ENCODE peak calls at places on chromosomes 6 and 20, in five cellular contexts. Y is nephron progenitor cell, W is upper lobe of left lung, Q is BE2C, A is HFFc6. E is an unnamed sample.

GRCh38 chr6:127865108-127865507 is 35.8 kb downstream of the THEMIS start:
- DNase-seq in Y (no peak), W (no peak), A (no peak), Q (no peak), E (no peak)

GRCh38 chr6:161135695-161136591 is 137.9 kb downstream of the AGPAT4 start:
- DNase-seq in Q (no peak), W (no peak), Y (no peak), A (no peak), E (no peak)

GRCh38 chr6:140537211-140537610 is 1162.8 kb upstream of the CITED2 start:
- DNase-seq in A (peak; percentile 37), Y (no peak), Q (no peak), W (no peak), E (no peak)

GRCh38 chr20:44066645-44067606 is 120.1 kb downstream of the JPH2 start:
- DNase-seq in Q (no peak), Y (no peak), W (no peak), A (no peak), E (no peak)

GRCh38 chr20:33108641-33109040 is 29.2 kb downstream of the BPIFB4 start:
- DNase-seq in Q (no peak), Y (no peak), W (no peak), A (no peak), E (no peak)

GRCh38 chr6:28211840-28212509 is 13.1 kb upstream of the ZSCAN9 start:
- DNase-seq in W (no peak), Q (peak; percentile 26), A (no peak), Y (no peak), E (no peak)

GRCh38 chr6:156028310-156029131 is 572.9 kb upstream of the NOX3 start:
- DNase-seq in A (peak; percentile 41), Y (no peak), W (no peak), Q (peak; percentile 84), E (no peak)

GRCh38 chr6:90003069-90003800 is 109.0 kb downstream of the GJA10 start:
- DNase-seq in Y (no peak), A (no peak), Q (no peak), W (no peak), E (no peak)

GRCh38 chr20:9015984-9016324 is 52.9 kb upstream of the PLCB4 start:
- DNase-seq in A (peak; percentile 51), Y (no peak), Q (no peak), W (no peak), E (no peak)

GRCh38 chr6:25893778-25894177 is 19.7 kb upstream of the SLC17A3 start:
- DNase-seq in Y (no peak), A (no peak), Q (no peak), W (no peak), E (no peak)

GRCh38 chr20:23569570-23569969 is 1.3 kb upstream of the CST9L start:
- DNase-seq in W (no peak), Q (no peak), Y (no peak), A (no peak), E (no peak)

GRCh38 chr6:83292900-83293843 is 100.0 kb downstream of the RWDD2A start:
- DNase-seq in A (no peak), Q (no peak), Y (no peak), W (no peak), E (no peak)

GRCh38 chr6:39521826-39522377 is 199.4 kb upstream of the KCNK16 start:
- DNase-seq in A (no peak), W (no peak), Y (no peak), Q (no peak), E (no peak)

GRCh38 chr20:33167859-33168258 is at the start of gene BPIFA2:
- DNase-seq in A (no peak), Q (no peak), W (no peak), Y (no peak), E (no peak)

GRCh38 chr20:37525810-37526209 is 1.9 kb downstream of the BLCAP start:
- DNase-seq in Y (no peak), Q (no peak), W (peak; percentile 12), A (no peak), E (no peak)

GRCh38 chr20:1664911-1665310 is 7.3 kb upstream of the SIRPG start:
- DNase-seq in A (no peak), W (peak; percentile 28), Y (no peak), Q (no peak), E (no peak)

GRCh38 chr6:22078288-22078687 is 218.5 kb downstream of the PRL start:
- DNase-seq in A (no peak), W (no peak), Q (peak; percentile 54), Y (no peak), E (no peak)

GRCh38 chr6:32087574-32088486 is 21.3 kb downstream of the TNXB start:
- DNase-seq in A (peak; percentile 57), Y (peak; percentile 84), W (peak; percentile 85), Q (peak; percentile 79), E (peak; percentile 59)

GRCh38 chr6:41462033-41462432 is 84.1 kb upstream of the FOXP4 start:
- DNase-seq in A (no peak), Y (no peak), W (no peak), Q (no peak), E (no peak)

DNA sequence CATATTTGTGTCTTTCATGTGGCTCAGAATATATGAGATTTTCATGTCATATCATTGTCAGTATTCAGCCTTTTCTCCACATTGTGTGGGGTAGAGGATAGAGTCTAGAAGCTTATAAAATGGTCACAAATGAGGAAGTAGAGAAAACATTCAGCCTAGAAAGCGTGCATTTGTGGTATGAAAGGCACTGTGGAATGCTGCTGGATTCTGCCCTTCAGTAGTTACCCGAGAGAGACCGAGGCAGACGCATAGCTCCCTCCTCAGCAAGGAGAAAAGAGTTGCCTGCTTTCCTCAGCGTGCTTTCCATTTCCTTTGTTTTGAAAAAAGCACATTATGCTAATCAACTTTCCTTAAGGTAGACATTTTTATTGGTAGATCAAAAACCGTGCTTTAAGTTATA is 28.7 kb downstream of the MYB start:
- DNase-seq in Q (no peak), Y (no peak), W (no peak), A (no peak), E (no peak)
- TF ChIP-seq CTCF in Q (no peak), Y (no peak), W (no peak), A (no peak), E (no peak)

DNA sequence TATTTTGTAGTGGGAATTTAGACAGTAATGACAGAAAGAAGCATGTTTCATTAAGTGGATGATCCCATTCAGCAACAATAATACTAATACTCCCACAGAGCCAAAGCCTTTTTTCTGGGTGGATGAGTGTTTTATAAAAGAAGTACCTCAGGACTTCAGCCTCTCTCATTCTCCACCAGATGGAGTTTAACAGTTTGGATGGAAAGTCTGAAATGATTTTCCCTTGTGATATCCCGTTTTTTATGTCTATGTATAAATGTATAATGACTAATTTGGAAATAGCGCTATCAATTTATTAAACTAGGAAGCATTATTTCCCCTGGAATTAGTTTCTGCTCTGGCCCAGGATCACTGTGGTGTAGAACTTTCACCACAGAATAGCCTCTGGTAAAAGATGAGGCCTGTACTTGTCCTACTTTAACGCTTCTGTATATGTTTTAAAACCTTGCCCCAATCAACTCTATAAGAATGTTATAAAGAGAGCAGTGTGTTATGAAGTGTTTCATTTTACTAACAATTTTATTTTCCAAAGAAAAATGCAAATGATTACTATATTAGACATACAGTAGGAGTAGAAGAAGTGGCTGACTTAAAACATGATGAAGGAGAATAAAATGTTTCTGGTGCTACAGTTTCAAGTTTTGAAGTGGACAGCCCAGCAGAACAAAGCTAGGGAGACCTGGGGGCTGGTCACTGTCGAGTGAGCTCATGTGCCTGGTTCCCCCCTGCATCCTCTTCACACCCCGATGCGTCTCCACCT is 135.6 kb downstream of the HIVEP1 start:
- DNase-seq in Q (no peak), W (no peak), A (no peak), Y (no peak), E (no peak)
- TF ChIP-seq CTCF in Q (peak; percentile 10), W (no peak), A (peak; percentile 66), Y (no peak), E (no peak)

GRCh38 chr6:15254074-15254975 is 8.5 kb downstream of the JARID2 start:
- DNase-seq in Y (no peak), W (no peak), Q (peak; percentile 58), A (no peak), E (no peak)
- TF ChIP-seq CTCF in Y (no peak), W (no peak), Q (peak; percentile 50), A (peak; percentile 26), E (no peak)

DNA sequence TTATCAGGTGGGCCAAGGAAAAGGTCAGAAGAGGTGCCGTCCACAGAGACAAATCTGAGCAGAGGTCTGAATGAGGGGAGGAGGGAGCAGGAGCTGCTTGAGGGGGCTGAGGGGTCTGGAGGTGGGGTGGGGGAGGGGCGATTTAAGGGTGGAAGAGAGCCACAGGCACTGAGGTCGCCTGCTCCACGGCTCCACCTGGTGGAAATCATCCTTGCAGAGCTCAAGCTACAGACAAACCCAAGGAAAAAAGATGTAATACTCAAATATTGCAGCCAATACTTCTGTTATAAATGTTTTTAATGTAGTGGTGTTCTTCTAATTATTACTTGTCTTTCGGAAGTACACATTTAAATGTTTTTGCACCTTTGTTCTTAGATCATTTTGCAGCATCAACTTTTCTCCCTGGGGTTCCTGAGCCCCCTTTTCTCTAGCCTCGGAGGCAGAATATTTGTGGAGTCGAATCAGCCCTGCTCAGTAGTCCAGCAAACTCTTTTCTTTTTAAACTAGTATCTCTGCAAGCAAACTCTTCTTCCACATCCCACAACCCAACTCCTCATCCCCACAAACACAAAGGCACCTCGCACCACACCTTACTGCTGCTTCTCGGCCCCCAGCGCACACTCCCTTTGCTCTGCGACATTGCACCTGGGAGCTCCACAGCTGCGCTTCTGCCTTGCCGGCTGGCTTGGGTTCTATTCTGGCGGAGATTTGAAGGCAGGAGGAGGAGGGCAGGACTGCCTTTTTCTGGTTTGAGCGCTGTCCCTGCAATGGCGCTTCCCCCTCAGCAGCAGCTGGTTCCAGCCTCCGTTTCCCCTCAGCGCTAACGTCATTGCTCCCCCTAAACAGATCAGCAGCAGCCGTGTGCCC is 51.0 kb upstream of the TFAP2A start:
- DNase-seq in Q (peak; percentile 57), A (peak; percentile 35), W (peak; percentile 26), Y (peak; percentile 75), E (no peak)
- TF ChIP-seq CTCF in Q (peak; percentile 42), A (peak; percentile 77), W (no peak), Y (peak; percentile 54), E (no peak)

GRCh38 chr6:37922563-37922962 is 103.0 kb downstream of the ZFAND3 start:
- DNase-seq in W (no peak), A (no peak), Q (no peak), Y (no peak), E (no peak)
- TF ChIP-seq CTCF in W (no peak), A (no peak), Q (no peak), Y (no peak), E (no peak)

DNA sequence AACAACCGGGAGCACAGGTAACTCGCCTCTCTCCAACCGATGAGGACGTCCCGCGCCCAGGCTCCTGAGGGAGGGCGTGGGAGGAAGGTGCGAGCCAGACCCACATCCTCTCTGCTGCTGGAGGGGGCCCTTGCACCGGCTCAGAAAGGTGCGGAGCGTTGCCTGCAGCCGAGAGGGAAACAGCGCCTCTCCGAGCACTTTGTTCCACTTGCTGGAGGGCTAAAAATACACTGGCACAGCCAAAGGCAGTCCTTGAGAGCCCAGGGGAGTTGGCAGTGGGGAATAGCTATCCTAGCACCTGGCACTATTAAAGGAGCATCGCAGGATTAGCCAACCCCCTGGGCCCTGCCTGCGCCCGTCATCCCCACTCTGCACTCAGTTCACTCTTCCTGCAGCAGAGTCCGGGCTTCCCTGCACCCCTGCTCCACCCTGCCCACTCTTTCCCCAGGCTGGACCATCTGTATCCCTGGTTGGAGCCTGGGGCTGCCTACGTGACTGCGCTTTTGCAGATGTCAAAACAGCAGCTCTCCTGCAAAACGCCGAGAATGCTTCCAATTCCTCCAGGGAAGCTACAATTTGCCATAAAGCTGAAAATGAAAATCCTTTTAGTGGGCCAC is 108.9 kb downstream of the SNX5 start:
- DNase-seq in A (no peak), Y (no peak), Q (no peak), W (peak; percentile 64), E (peak; percentile 35)
- TF ChIP-seq CTCF in A (no peak), Y (no peak), Q (no peak), W (no peak), E (no peak)

E was measured in natural killer cell.